ENCODE peak calls at places on chromosomes 1 and 21, in seven cellular contexts. E is stimulated activated CD4-positive, alpha-beta T cell treated with anti-CD3 and anti-CD28 coated beads, Interleukin-15, amount 100 ng/mL, for 1 hour; R is Right ventricle myocardium superior; M is NCI-H748 treated with DMSO at 0.1 percent for 48 hours; L is A549; T is heart right ventricle; X is amniotic epithelial cell. S is an unnamed sample.
A peak's percentile ranks its signal among the peaks of the same experiment; 100 is the strongest.

GRCh38 chr1:82018319-82018718 is 217.6 kb downstream of the ADGRL2 start:
- DNase-seq in R (no peak), X (no peak), E (no peak), L (no peak), M (no peak), T (no peak), S (no peak)

GRCh38 chr21:45776971-45777370 is 133.4 kb downstream of the PCBP3 start:
- DNase-seq in X (no peak), E (no peak), L (no peak), M (no peak), T (no peak), R (no peak), S (no peak)

GRCh38 chr1:66778266-66778665 is 22.8 kb downstream of the INSL5 start:
- DNase-seq in L (no peak), R (no peak), T (no peak), X (no peak), E (no peak), M (peak; percentile 93), S (no peak)

GRCh38 chr1:36175137-36176095 is 19.5 kb downstream of the MAP7D1 start:
- DNase-seq in L (no peak), E (no peak), M (no peak), R (peak; percentile 70), T (peak; percentile 80), X (peak; percentile 63), S (no peak)

GRCh38 chr1:905071-905749 is 18.5 kb upstream of the SAMD11 start:
- DNase-seq in E (no peak), L (no peak), X (no peak), M (no peak), T (peak; percentile 68), R (peak; percentile 77), S (peak; percentile 40)

GRCh38 chr1:5565726-5566125 is 426.5 kb downstream of the NPHP4 start:
- DNase-seq in L (no peak), E (no peak), M (no peak), R (no peak), T (no peak), X (no peak), S (no peak)

GRCh38 chr1:217562229-217562878 is 68.5 kb downstream of the GPATCH2 start:
- DNase-seq in L (peak; percentile 22), R (no peak), E (no peak), X (peak; percentile 91), M (no peak), T (no peak), S (no peak)

GRCh38 chr1:98005326-98006010 is 84.6 kb upstream of the DPYD start:
- DNase-seq in E (no peak), L (peak; percentile 1), R (no peak), T (no peak), M (no peak), X (peak; percentile 54), S (no peak)

GRCh38 chr1:111600886-111601386 is 18.7 kb upstream of the RAP1A start:
- DNase-seq in E (no peak), M (no peak), X (no peak), R (no peak), T (no peak), L (no peak), S (no peak)

GRCh38 chr1:185287451-185287850 is 29.6 kb downstream of the IVNS1ABP start:
- DNase-seq in L (no peak), T (no peak), E (no peak), R (no peak), M (no peak), X (no peak), S (no peak)

GRCh38 chr1:46067652-46068051 is 64.8 kb downstream of the PIK3R3 start:
- DNase-seq in T (no peak), X (peak; percentile 15), R (no peak), L (no peak), E (no peak), M (no peak), S (no peak)

GRCh38 chr1:15557594-15557993 is 27.3 kb downstream of the AGMAT start:
- DNase-seq in M (no peak), E (no peak), R (no peak), T (no peak), X (no peak), L (no peak), S (no peak)

GRCh38 chr1:17636612-17637011 is 97.1 kb downstream of the ARHGEF10L start:
- DNase-seq in X (peak; percentile 9), L (no peak), R (no peak), T (no peak), E (no peak), M (no peak), S (no peak)

GRCh38 chr1:41629571-41629970 is 145.1 kb upstream of the EDN2 start:
- DNase-seq in L (no peak), T (no peak), R (no peak), M (no peak), E (no peak), X (peak; percentile 89), S (no peak)

GRCh38 chr1:23470282-23471070 is 13.5 kb downstream of the ASAP3 start:
- DNase-seq in R (peak; percentile 81), E (no peak), T (peak; percentile 44), X (peak; percentile 96), M (no peak), L (no peak), S (no peak)